ENCODE peak calls at places on chromosomes 6 and 20, in seven cellular contexts. N is brain microvascular endothelial cell, S is heart right ventricle, I is BE2C, V is ascending aorta, K is fibroblast of lung, Z is IMR-90. W is an unnamed sample.

GRCh38 chr6:44234101-44235090 is 11.0 kb downstream of the SLC29A1 start:
- DNase-seq in N (peak; percentile 65), S (peak; percentile 89), I (peak; percentile 79), V (peak; percentile 76), K (peak; percentile 87), Z (peak; percentile 73), W (peak; percentile 76)

GRCh38 chr6:168116975-168117899 is 38.2 kb upstream of the FRMD1 start:
- DNase-seq in N (no peak), S (no peak), I (no peak), V (no peak), K (no peak), Z (no peak), W (no peak)

GRCh38 chr6:46090115-46091079 is 39.4 kb upstream of the ENPP4 start:
- DNase-seq in N (peak; percentile 42), S (peak; percentile 37), I (peak; percentile 47), V (no peak), K (peak; percentile 40), Z (peak; percentile 34), W (peak; percentile 37)

GRCh38 chr6:125066964-125067363 is 86.6 kb upstream of the TPD52L1 start:
- DNase-seq in N (peak; percentile 41), S (no peak), I (no peak), V (no peak), K (peak; percentile 89), Z (peak; percentile 30), W (peak; percentile 59)

GRCh38 chr20:61520761-61521460 is 268.9 kb downstream of the CDH4 start:
- DNase-seq in N (peak; percentile 9), S (no peak), I (no peak), V (no peak), K (peak; percentile 91), Z (peak; percentile 89), W (no peak)

GRCh38 chr6:81859884-81860283 is 107.4 kb upstream of the TENT5A start:
- DNase-seq in N (no peak), S (peak; percentile 43), I (no peak), V (no peak), K (peak; percentile 47), Z (no peak), W (no peak)

GRCh38 chr6:24858154-24858801 is 59.6 kb upstream of the ARMH2 start:
- DNase-seq in N (no peak), S (no peak), I (no peak), V (no peak), K (no peak), Z (no peak), W (peak; percentile 95)

GRCh38 chr6:53065266-53066058 is at the start of gene FBXO9:
- DNase-seq in N (no peak), S (peak; percentile 83), I (peak; percentile 82), V (peak; percentile 9), K (peak; percentile 53), Z (no peak), W (no peak)

GRCh38 chr6:32069878-32070515 is 31.8 kb downstream of the CYP21A2 start:
- DNase-seq in N (no peak), S (no peak), I (no peak), V (no peak), K (no peak), Z (no peak), W (no peak)

GRCh38 chr6:32070814-32071466 is 32.7 kb downstream of the CYP21A2 start:
- DNase-seq in N (no peak), S (peak; percentile 72), I (no peak), V (no peak), K (no peak), Z (no peak), W (no peak)

GRCh38 chr6:32069460-32069859 is 31.2 kb downstream of the CYP21A2 start:
- DNase-seq in N (no peak), S (peak; percentile 10), I (no peak), V (no peak), K (no peak), Z (no peak), W (no peak)

GRCh38 chr6:32064706-32065105 is 26.5 kb downstream of the CYP21A2 start:
- DNase-seq in N (no peak), S (no peak), I (no peak), V (no peak), K (no peak), Z (no peak), W (no peak)

GRCh38 chr6:32068867-32069266 is 30.7 kb downstream of the CYP21A2 start:
- DNase-seq in N (no peak), S (peak; percentile 7), I (no peak), V (no peak), K (no peak), Z (no peak), W (no peak)
- H3K27me3 ChIP-seq in N (peaks cover 8% of the 10 kb centered on the region), S (no peaks in the 10 kb centered on the region), I (peaks cover 10% of the 10 kb centered on the region), V (no peaks in the 10 kb centered on the region), K (no peaks in the 10 kb centered on the region), Z (peaks cover 15% of the 10 kb centered on the region), W (no peaks in the 10 kb centered on the region)

DNA sequence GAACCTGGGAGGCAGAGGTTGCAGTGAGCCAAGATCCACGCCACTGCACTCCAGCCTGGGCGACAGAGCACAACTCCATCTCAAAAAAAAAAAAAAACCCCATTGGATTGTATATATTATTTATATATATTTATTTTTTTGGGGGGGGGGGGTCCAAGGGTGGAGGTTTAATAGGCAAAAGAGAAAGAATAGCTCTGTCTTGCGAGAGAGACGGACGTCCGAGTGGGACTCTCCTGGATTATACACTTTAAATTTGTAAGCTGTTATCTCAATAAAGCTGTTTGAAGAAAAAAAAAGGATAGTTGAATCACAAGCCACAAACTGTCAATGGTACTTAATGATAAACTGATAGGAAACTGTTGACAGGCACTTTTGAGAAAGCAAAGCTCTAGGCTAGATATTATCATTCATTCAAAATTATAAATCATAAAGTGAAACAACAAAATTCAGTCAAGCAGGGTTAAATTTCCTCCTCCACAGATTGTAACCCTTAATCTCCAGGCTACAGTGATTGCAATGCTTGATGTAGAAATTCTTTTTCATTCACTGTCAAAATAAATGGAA is 20.3 kb downstream of the EIF2S2 start:
- DNase-seq in N (no peak), S (no peak), I (no peak), V (no peak), K (no peak), Z (no peak), W (no peak)
- H3K36me3 ChIP-seq in N (peaks cover 85% of the 10 kb centered on the region), S (peaks cover 99% of the 10 kb centered on the region), I (peaks cover 92% of the 10 kb centered on the region), V (peaks cover 95% of the 10 kb centered on the region), K (peaks cover 30% of the 10 kb centered on the region), Z (peaks cover 71% of the 10 kb centered on the region), W (peaks cover 38% of the 10 kb centered on the region)

GRCh38 chr20:56504373-56505005 is 20.1 kb upstream of the FAM209A start:
- DNase-seq in N (no peak), S (no peak), I (no peak), V (no peak), K (no peak), Z (no peak), W (no peak)
- TF ChIP-seq CTCF in N (peak; percentile 78), S (peak; percentile 42), I (peak; percentile 57), V (no peak), K (peak; percentile 62), Z (peak; percentile 34), W (peak; percentile 35)

DNA sequence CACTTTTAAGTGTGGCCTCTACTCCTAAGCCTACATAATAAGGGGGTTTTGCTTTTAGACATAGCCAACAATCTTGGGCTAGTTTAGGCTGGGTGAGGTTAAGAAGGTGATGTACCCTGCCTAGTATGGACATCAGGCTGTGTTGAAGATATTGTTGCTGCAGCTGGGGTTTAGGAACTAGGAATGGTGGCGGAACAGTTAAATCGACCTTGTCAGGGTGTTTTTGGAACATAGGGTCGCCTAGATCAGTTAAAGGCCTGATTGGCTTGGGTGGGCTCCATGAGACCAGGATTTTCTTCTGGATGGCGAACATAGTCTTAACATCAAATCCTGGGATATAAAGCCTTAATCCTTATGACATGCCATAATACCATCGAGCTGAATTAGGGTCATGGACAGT is 156.1 kb downstream of the TRIM27 start:
- DNase-seq in N (no peak), S (no peak), I (no peak), V (no peak), K (no peak), Z (no peak), W (no peak)
- H3K27me3 ChIP-seq in N (peaks cover 74% of the 10 kb centered on the region), S (peaks cover 100% of the 10 kb centered on the region), I (peaks cover 99% of the 10 kb centered on the region), V (peaks cover 5% of the 10 kb centered on the region), K (peaks cover 15% of the 10 kb centered on the region), Z (peaks cover 42% of the 10 kb centered on the region), W (peaks cover 70% of the 10 kb centered on the region)

DNA sequence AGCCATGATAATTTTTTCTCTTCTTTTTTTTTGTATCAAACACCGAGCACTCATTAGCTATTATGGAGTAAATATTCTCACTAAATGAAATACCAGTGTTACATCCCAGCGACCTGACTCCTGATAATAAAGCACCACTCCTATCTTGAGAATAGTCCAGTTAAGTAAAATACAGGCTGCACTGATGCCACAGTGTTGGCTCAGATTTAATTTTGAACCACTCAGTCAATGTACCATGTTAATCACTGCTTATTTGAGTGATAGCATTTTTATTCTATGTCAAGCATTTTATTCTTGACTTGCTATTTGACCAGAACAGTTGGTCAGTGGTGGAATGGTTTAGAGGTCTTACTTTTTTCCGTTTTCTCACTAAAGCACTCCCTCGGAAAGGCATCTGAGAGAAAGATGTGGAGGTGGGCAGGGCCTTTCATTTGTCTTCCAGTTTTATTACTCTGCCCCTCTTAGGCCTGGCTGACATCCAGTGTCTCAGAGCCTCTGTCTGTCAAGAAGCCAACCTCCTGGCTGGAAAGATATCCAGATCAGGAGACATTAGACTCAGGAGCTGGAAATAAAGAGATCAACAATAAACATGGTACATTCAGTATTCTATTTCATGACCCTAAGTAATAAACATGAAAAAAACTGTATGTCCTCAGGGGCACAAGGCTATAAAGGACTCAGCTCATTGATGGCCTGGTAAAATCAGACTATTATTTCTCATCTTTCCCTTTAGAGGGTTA is 457.8 kb downstream of the EPM2A start:
- DNase-seq in N (no peak), S (no peak), I (no peak), V (no peak), K (peak; percentile 4), Z (no peak), W (no peak)
- H3K36me3 ChIP-seq in N (no peaks in the 10 kb centered on the region), S (no peaks in the 10 kb centered on the region), I (no peaks in the 10 kb centered on the region), V (no peaks in the 10 kb centered on the region), K (no peaks in the 10 kb centered on the region), Z (no peaks in the 10 kb centered on the region), W (no peaks in the 10 kb centered on the region)